ENCODE peak calls at places on chromosomes 7 and 10, in five cellular contexts. O is heart right ventricle; C is stimulated activated CD8-positive, alpha-beta memory T cell treated with anti-CD3 and anti-CD28 coated beads, Interleukin-4, amount 100 ng/mL, for 1 hour; K is epithelial cell of esophagus; D is left colon. X is an unnamed sample.

GRCh38 chr7:124914298-124914697 is 15.3 kb downstream of the POT1 start:
- DNase-seq in C (no peak), K (no peak), D (no peak), O (no peak), X (no peak)

GRCh38 chr10:55746002-55746401 is 615.1 kb downstream of the ZWINT start:
- DNase-seq in K (no peak), D (no peak), O (no peak), C (no peak), X (no peak)

GRCh38 chr7:81053623-81054022 is 134.8 kb upstream of the SEMA3C start:
- DNase-seq in C (no peak), D (no peak), K (peak; percentile 40), O (no peak), X (no peak)

GRCh38 chr10:93926613-93927012 is 32.8 kb downstream of the SLC35G1 start:
- DNase-seq in C (no peak), O (no peak), D (no peak), K (peak; percentile 31), X (no peak)

GRCh38 chr7:47709451-47709850 is 127.5 kb upstream of the TNS3 start:
- DNase-seq in C (no peak), K (no peak), D (no peak), O (no peak), X (no peak)

GRCh38 chr10:58951750-58952149 is 224.7 kb upstream of the PHYHIPL start:
- DNase-seq in C (no peak), K (no peak), O (no peak), D (no peak), X (no peak)

GRCh38 chr7:75737856-75738603 is 711 bp downstream of the HIP1 start:
- DNase-seq in C (no peak), K (no peak), D (no peak), O (no peak), X (no peak)

GRCh38 chr7:46003896-46004875 is 83.1 kb upstream of the IGFBP3 start:
- DNase-seq in C (no peak), D (no peak), O (no peak), K (peak; percentile 87), X (no peak)

GRCh38 chr7:8254667-8255066 is 7.3 kb downstream of the ICA1 start:
- DNase-seq in C (no peak), O (no peak), K (peak; percentile 22), D (peak; percentile 34), X (no peak)

GRCh38 chr7:117715784-117716445 is 157.3 kb downstream of the CTTNBP2 start:
- DNase-seq in O (no peak), D (peak; percentile 37), K (peak; percentile 73), C (no peak), X (peak; percentile 12)

X was measured in CMK.